ENCODE peak calls at places on chromosomes 11 and 22, in five cellular contexts. C is kidney epithelial cell, T is heart left ventricle, H is vagina, D is body of pancreas. W is an unnamed sample.

GRCh38 chr11:130114726-130115125 is 44.9 kb upstream of the ST14 start:
- DNase-seq in T (no peak), C (no peak), D (no peak), H (no peak), W (no peak)

GRCh38 chr11:33779849-33780528 is 5.7 kb upstream of the FBXO3 start:
- DNase-seq in D (no peak), T (no peak), H (no peak), C (no peak), W (peak; percentile 77)

GRCh38 chr11:123822591-123822990 is 16.4 kb upstream of the OR6M1 start:
- DNase-seq in C (no peak), T (no peak), D (peak; percentile 15), H (no peak), W (no peak)

GRCh38 chr11:95461858-95462257 is 230.9 kb upstream of the SESN3 start:
- DNase-seq in T (no peak), H (no peak), C (no peak), D (no peak), W (no peak)

GRCh38 chr11:2199466-2200341 is 28.1 kb upstream of the TH start:
- DNase-seq in C (no peak), H (no peak), D (no peak), T (peak; percentile 16), W (no peak)

GRCh38 chr22:36334838-36335603 is 52.7 kb downstream of the MYH9 start:
- DNase-seq in C (no peak), D (peak; percentile 62), H (no peak), T (peak; percentile 65), W (peak; percentile 68)

GRCh38 chr22:50505776-50506610 is 1.5 kb downstream of the LMF2 start:
- DNase-seq in D (peak; percentile 38), C (no peak), H (peak; percentile 87), T (no peak), W (no peak)

GRCh38 chr11:109993786-109994185 is 99.4 kb upstream of the ZC3H12C start:
- DNase-seq in C (no peak), T (no peak), H (no peak), D (no peak), W (no peak)

GRCh38 chr11:67197606-67198005 is 68.7 kb upstream of the GRK2 start:
- DNase-seq in C (no peak), H (no peak), D (no peak), T (no peak), W (no peak)

GRCh38 chr22:23075050-23075449 is 4.7 kb downstream of the GNAZ start:
- DNase-seq in T (no peak), C (no peak), D (no peak), H (no peak), W (no peak)

GRCh38 chr11:113376156-113376555 is 11.4 kb upstream of the ANKK1 start:
- DNase-seq in T (no peak), H (no peak), D (no peak), C (no peak), W (peak; percentile 15)

GRCh38 chr11:50077526-50077925 is 44.9 kb downstream of the OR4C45 start:
- DNase-seq in T (no peak), H (peak; percentile 56), D (no peak), C (no peak), W (no peak)

GRCh38 chr11:91947215-91947614 is 277.4 kb upstream of the FAT3 start:
- DNase-seq in C (peak; percentile 82), T (peak; percentile 21), D (no peak), H (no peak), W (peak; percentile 79)

GRCh38 chr22:38971202-38971601 is 10.9 kb upstream of the APOBEC3B start:
- DNase-seq in C (no peak), H (no peak), D (no peak), T (no peak), W (no peak)

GRCh38 chr22:17536269-17536668 is 27.0 kb upstream of the SLC25A18 start:
- DNase-seq in H (no peak), T (no peak), C (no peak), D (no peak), W (no peak)

DNA sequence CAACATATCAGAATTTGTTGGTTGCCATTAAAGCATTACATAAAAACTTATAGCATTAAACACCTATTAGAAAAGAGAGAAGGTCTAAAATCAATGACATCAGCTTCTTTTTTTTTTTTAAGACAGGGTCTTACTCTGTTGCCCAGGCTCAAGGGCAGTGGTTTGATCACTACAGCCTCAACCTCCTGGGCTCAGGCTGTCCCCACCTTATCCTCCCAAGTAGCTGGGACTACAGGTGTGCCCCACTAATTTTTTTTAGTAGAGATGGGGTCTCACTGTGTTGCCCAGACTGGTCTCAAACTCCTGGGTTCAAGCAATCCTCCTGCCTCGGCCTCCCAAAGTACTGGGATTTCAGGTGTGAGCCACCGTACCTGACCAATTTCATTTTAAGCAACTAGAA is 57.9 kb downstream of the ARHGEF12 start:
- DNase-seq in C (no peak), D (no peak), T (no peak), H (no peak), W (no peak)
- H3K4me3 ChIP-seq in C (no peak overlapping the region), D (no peak overlapping the region), T (no peak overlapping the region), H (no peak overlapping the region), W (no peak overlapping the region)

GRCh38 chr11:8834379-8834778 is 76.6 kb upstream of the AKIP1 start:
- DNase-seq in D (no peak), H (no peak), T (no peak), C (no peak), W (no peak)
- TF ChIP-seq CTCF in D (no peak), H (no peak), T (no peak), C (no peak), W (no peak)

DNA sequence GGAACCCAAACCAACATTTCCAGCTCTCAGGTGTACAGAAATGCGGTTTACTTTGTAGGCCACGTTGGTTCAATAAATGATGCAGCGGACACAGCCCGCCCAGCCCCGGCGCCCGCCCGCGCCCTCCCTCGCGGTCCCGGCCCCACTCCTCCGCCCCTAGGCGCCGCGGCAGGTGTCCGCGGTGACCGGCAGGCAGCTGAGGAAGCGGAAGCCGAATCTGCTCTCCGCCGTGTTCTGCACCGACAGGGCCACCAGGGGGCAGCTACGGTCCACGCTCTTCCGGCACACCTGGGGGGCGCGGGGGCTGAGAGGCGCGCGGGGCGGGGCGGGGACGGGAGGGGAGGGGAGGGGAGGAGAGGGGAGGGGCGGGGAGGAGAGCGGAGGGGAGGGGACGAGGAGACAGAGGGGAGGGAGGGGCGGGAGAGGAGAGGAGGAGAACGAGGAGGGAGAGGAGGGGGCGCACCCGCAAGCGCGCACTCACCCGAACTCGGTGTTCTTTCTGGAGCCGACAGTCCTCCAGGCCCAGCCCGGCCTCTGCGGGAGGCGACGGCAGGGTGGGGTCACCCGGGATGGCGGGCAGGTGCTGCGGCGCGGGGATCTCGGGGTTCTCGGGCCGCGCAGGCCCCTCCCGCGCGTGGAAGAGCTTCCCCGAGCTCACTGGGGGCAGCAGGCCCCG is 5.6 kb downstream of the LMNTD2 start:
- DNase-seq in D (peak; percentile 80), T (peak; percentile 49), C (no peak), H (no peak), W (peak; percentile 22)
- H3K4me3 ChIP-seq in D (no peak overlapping the region), T (peak overlapping the region; percentile 25), C (peak overlapping the region; percentile 37), H (peak overlapping the region; percentile 30), W (no peak overlapping the region)

GRCh38 chr22:45638834-45639746 is 32.5 kb upstream of the ATXN10 start:
- DNase-seq in T (peak; percentile 51), H (peak; percentile 89), D (no peak), C (no peak), W (peak; percentile 69)
- TF ChIP-seq CTCF in T (no peak), H (no peak), D (no peak), C (no peak), W (no peak)

GRCh38 chr11:1055109-1055703 is 18.7 kb upstream of the MUC6 start:
- DNase-seq in T (no peak), H (no peak), D (no peak), C (no peak), W (no peak)
- H3K4me3 ChIP-seq in T (no peak overlapping the region), H (no peak overlapping the region), D (no peak overlapping the region), C (no peak overlapping the region), W (no peak overlapping the region)

GRCh38 chr11:17725174-17725573 is 5.8 kb downstream of the MYOD1 start:
- DNase-seq in T (no peak), C (no peak), D (no peak), H (no peak), W (no peak)
- TF ChIP-seq CTCF in T (no peak), C (no peak), D (no peak), H (no peak), W (no peak)